ENCODE peak calls at places on chromosome 16, in six cellular contexts. One of them, this sample, is unnamed.

GRCh38 chr16:81567987-81568748 is 123.6 kb downstream of the CMIP start:
- DNase-seq in Kasumi-1: no peak
- DNase-seq in CD4-positive, alpha-beta memory T cell: no peak
- DNase-seq in stimulated activated CD8-positive, alpha-beta memory T cell treated with anti-CD3 and anti-CD28 coated beads, Interleukin-4, amount 100 ng/mL, for 1 hour: no peak
- DNase-seq in effector memory CD4-positive, alpha-beta T cell: no peak
- DNase-seq in thoracic aorta: no peak
- DNase-seq in this sample: no peak

GRCh38 chr16:70694088-70694487 is 8.2 kb upstream of the MTSS2 start:
- DNase-seq in stimulated activated CD8-positive, alpha-beta memory T cell treated with anti-CD3 and anti-CD28 coated beads, Interleukin-4, amount 100 ng/mL, for 1 hour: no peak
- DNase-seq in thoracic aorta: no peak
- DNase-seq in Kasumi-1: no peak
- DNase-seq in effector memory CD4-positive, alpha-beta T cell: no peak
- DNase-seq in CD4-positive, alpha-beta memory T cell: no peak
- DNase-seq in this sample: no peak

GRCh38 chr16:86953631-86954465 is 363.3 kb downstream of the C16orf95 start:
- DNase-seq in effector memory CD4-positive, alpha-beta T cell: no peak
- DNase-seq in thoracic aorta: no peak
- DNase-seq in Kasumi-1: no peak
- DNase-seq in CD4-positive, alpha-beta memory T cell: no peak
- DNase-seq in stimulated activated CD8-positive, alpha-beta memory T cell treated with anti-CD3 and anti-CD28 coated beads, Interleukin-4, amount 100 ng/mL, for 1 hour: no peak
- DNase-seq in this sample: no peak

GRCh38 chr16:4523686-4524085 is 14.9 kb downstream of the CDIP1 start:
- DNase-seq in stimulated activated CD8-positive, alpha-beta memory T cell treated with anti-CD3 and anti-CD28 coated beads, Interleukin-4, amount 100 ng/mL, for 1 hour: no peak
- DNase-seq in Kasumi-1: no peak
- DNase-seq in effector memory CD4-positive, alpha-beta T cell: no peak
- DNase-seq in thoracic aorta: no peak
- DNase-seq in CD4-positive, alpha-beta memory T cell: no peak
- DNase-seq in this sample: no peak

GRCh38 chr16:69669577-69669976 is 56.8 kb downstream of the NQO1 start:
- DNase-seq in stimulated activated CD8-positive, alpha-beta memory T cell treated with anti-CD3 and anti-CD28 coated beads, Interleukin-4, amount 100 ng/mL, for 1 hour: no peak
- DNase-seq in effector memory CD4-positive, alpha-beta T cell: no peak
- DNase-seq in Kasumi-1: no peak
- DNase-seq in thoracic aorta: no peak
- DNase-seq in CD4-positive, alpha-beta memory T cell: no peak
- DNase-seq in this sample: no peak

GRCh38 chr16:26594666-26595065 is 472.1 kb upstream of the C16orf82 start:
- DNase-seq in effector memory CD4-positive, alpha-beta T cell: no peak
- DNase-seq in thoracic aorta: no peak
- DNase-seq in stimulated activated CD8-positive, alpha-beta memory T cell treated with anti-CD3 and anti-CD28 coated beads, Interleukin-4, amount 100 ng/mL, for 1 hour: no peak
- DNase-seq in Kasumi-1: no peak
- DNase-seq in CD4-positive, alpha-beta memory T cell: no peak
- DNase-seq in this sample: no peak

GRCh38 chr16:86651823-86652222 is 73.5 kb downstream of the FOXL1 start:
- DNase-seq in effector memory CD4-positive, alpha-beta T cell: no peak
- DNase-seq in CD4-positive, alpha-beta memory T cell: no peak
- DNase-seq in thoracic aorta: no peak
- DNase-seq in Kasumi-1: no peak
- DNase-seq in stimulated activated CD8-positive, alpha-beta memory T cell treated with anti-CD3 and anti-CD28 coated beads, Interleukin-4, amount 100 ng/mL, for 1 hour: no peak
- DNase-seq in this sample: no peak

GRCh38 chr16:23768581-23768980 is 13.8 kb downstream of the CHP2 start:
- DNase-seq in stimulated activated CD8-positive, alpha-beta memory T cell treated with anti-CD3 and anti-CD28 coated beads, Interleukin-4, amount 100 ng/mL, for 1 hour: no peak
- DNase-seq in effector memory CD4-positive, alpha-beta T cell: no peak
- DNase-seq in Kasumi-1: no peak
- DNase-seq in thoracic aorta: no peak
- DNase-seq in CD4-positive, alpha-beta memory T cell: no peak
- DNase-seq in this sample: no peak

GRCh38 chr16:69796285-69797118 is 34.4 kb downstream of the WWP2 start:
- DNase-seq in Kasumi-1: peak
- DNase-seq in thoracic aorta: no peak
- DNase-seq in stimulated activated CD8-positive, alpha-beta memory T cell treated with anti-CD3 and anti-CD28 coated beads, Interleukin-4, amount 100 ng/mL, for 1 hour: no peak
- DNase-seq in effector memory CD4-positive, alpha-beta T cell: no peak
- DNase-seq in CD4-positive, alpha-beta memory T cell: peak
- DNase-seq in this sample: peak